ENCODE peak calls at places on chromosomes 16 and 17, in six cellular contexts. G is GM23338, T is K562, Z is breast epithelium, R is endothelial cell of umbilical vein, Q is esophagus muscularis mucosa. O is an unnamed sample.

GRCh38 chr17:62703776-62704380 is 76.4 kb downstream of the MRC2 start:
- DNase-seq in G (peak), T (peak), Z (no peak), R (peak), Q (no peak), O (peak)

GRCh38 chr17:12953126-12953525 is 64.7 kb downstream of the ELAC2 start:
- DNase-seq in G (no peak), T (no peak), Z (no peak), R (no peak), Q (no peak), O (no peak)

GRCh38 chr17:63279498-63280230 is 166.4 kb downstream of the CYB561 start:
- DNase-seq in G (no peak), T (no peak), Z (no peak), R (peak), Q (no peak), O (no peak)

GRCh38 chr16:5488581-5488980 is 391.0 kb upstream of the EEF2KMT start:
- DNase-seq in G (no peak), T (no peak), Z (no peak), R (no peak), Q (no peak), O (no peak)

GRCh38 chr17:79046501-79047280 is 22.7 kb downstream of the C1QTNF1 start:
- DNase-seq in G (no peak), T (no peak), Z (no peak), R (no peak), Q (no peak), O (peak)

GRCh38 chr16:47143677-47144558 is at the start of gene NETO2:
- DNase-seq in G (peak), T (peak), Z (peak), R (peak), Q (no peak), O (no peak)

GRCh38 chr17:82664701-82665182 is 16.5 kb upstream of the WDR45B start:
- DNase-seq in G (no peak), T (no peak), Z (no peak), R (no peak), Q (no peak), O (no peak)

GRCh38 chr16:54242199-54242598 is 44.4 kb downstream of the IRX3 start:
- DNase-seq in G (peak), T (peak), Z (no peak), R (peak), Q (no peak), O (no peak)

GRCh38 chr16:11152677-11153321 is 103.2 kb downstream of the SOCS1 start:
- DNase-seq in G (no peak), T (peak), Z (no peak), R (peak), Q (no peak), O (no peak)

GRCh38 chr17:4986403-4986802 is 1.1 kb downstream of the CAMTA2 start:
- DNase-seq in G (peak), T (no peak), Z (no peak), R (peak), Q (no peak), O (peak)

GRCh38 chr16:4404247-4404966 is 12.0 kb downstream of the CORO7 start:
- DNase-seq in G (peak), T (peak), Z (no peak), R (peak), Q (no peak), O (no peak)

GRCh38 chr16:53911506-53911905 is 207.6 kb downstream of the FTO start:
- DNase-seq in G (peak), T (no peak), Z (no peak), R (peak), Q (no peak), O (no peak)

GRCh38 chr16:71645450-71645849 is 19.5 kb downstream of the MARVELD3 start:
- DNase-seq in G (peak), T (peak), Z (no peak), R (no peak), Q (no peak), O (no peak)

GRCh38 chr17:18315498-18316360 is 636 bp downstream of the SMCR8 start:
- DNase-seq in G (no peak), T (no peak), Z (no peak), R (no peak), Q (no peak), O (peak)

GRCh38 chr17:5523249-5523648 is 36.9 kb downstream of the MIS12 start:
- DNase-seq in G (no peak), T (no peak), Z (no peak), R (no peak), Q (no peak), O (no peak)

GRCh38 chr17:41519501-41520224 is 973 bp upstream of the KRT15 start:
- DNase-seq in G (no peak), T (peak), Z (no peak), R (no peak), Q (no peak), O (no peak)
- H3K4me3 ChIP-seq in G (no peak), T (no peak), Z (peak), R (no peak), Q (no peak), O (no peak)

DNA sequence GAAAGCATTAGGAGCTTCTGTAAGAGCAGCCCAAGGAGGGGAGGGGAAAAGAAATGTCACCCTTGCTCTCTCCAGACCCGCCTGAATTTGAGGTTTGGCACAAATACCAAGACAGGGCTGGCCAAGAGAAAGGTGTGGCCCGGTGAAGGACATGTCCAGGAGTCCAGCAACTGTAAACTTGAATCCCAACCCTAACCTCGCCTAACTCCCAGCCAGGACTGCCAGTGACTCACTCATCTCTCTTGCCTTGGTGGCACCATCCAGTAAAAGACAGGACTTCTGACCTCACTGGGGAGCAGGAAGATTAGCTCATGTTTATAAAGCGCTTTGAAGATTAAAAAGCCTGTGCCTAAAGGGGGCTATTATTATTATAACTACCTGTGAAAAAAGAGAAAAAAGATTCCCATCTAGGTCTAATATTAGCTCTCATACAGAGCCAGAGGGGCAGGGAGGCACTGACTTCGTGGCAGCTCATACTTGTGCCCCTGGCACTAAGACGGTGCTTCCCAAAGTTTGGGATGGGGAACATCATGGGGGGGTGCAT is 335.3 kb downstream of the SOX9 start:
- DNase-seq in G (no peak), T (no peak), Z (no peak), R (no peak), Q (no peak), O (no peak)
- TF ChIP-seq POLR2AphosphoS5 in G (no peak), T (no peak), Z (no peak), R (no peak), Q (no peak), O (no peak)

GRCh38 chr16:49484454-49484853 is 110.8 kb downstream of the C16orf78 start:
- DNase-seq in G (peak), T (peak), Z (peak), R (no peak), Q (no peak), O (peak)
- H3K4me3 ChIP-seq in G (peak), T (no peak), Z (peak), R (no peak), Q (peak), O (peak)

GRCh38 chr16:86604436-86605220 is 26.3 kb downstream of the FOXL1 start:
- DNase-seq in G (no peak), T (no peak), Z (peak), R (no peak), Q (no peak), O (no peak)
- TF ChIP-seq POLR2AphosphoS5 in G (no peak), T (no peak), Z (no peak), R (no peak), Q (no peak), O (no peak)

DNA sequence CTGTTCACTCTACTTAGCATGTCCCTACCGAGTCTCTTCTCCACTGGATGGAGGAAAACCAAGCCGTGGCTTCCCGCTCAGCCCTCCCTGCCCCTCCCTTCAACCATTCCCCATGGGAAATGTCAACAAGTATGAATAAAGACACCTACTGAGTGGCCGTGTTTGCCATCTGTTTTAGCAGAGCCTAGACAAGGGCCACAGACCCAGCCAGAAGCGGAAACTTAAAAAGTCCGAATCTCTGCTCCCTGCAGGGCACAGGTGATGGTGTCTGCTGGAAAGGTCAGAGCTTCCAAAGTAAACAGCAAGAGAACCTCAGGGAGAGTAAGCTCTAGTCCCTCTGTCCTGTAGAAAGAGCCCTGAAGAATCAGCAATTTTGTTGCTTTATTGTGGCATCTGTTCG is 2.8 kb upstream of the LPCAT2 start:
- DNase-seq in G (no peak), T (no peak), Z (no peak), R (no peak), Q (no peak), O (no peak)
- H3K4me3 ChIP-seq in G (no peak), T (no peak), Z (no peak), R (no peak), Q (no peak), O (no peak)